ENCODE peak calls at places on chromosomes 13 and 19, in four cellular contexts. A, U, P and L are unnamed samples.

GRCh38 chr19:13172335-13173128 is 22.3 kb downstream of the IER2 start:
- DNase-seq in P (peak; percentile 58), A (peak; percentile 91), U (peak; percentile 83), L (peak; percentile 15)

GRCh38 chr13:100433475-100433874 is 155.1 kb downstream of the GGACT start:
- DNase-seq in P (no peak), U (no peak), A (no peak), L (no peak)

GRCh38 chr19:8458380-8458779 is 13.6 kb downstream of the HNRNPM start:
- DNase-seq in U (no peak), P (no peak), A (no peak), L (no peak)

GRCh38 chr13:93794197-93794885 is 567.7 kb downstream of the GPC6 start:
- DNase-seq in P (no peak), U (peak; percentile 42), A (no peak), L (no peak)

GRCh38 chr19:31505596-31505910 is 156.3 kb upstream of the TSHZ3 start:
- DNase-seq in A (no peak), P (no peak), U (no peak), L (no peak)

GRCh38 chr19:51808333-51808986 is 13.5 kb downstream of the FPR3 start:
- DNase-seq in P (no peak), U (no peak), A (peak; percentile 25), L (no peak)

GRCh38 chr19:8504171-8504570 is 1.7 kb upstream of the PRAM1 start:
- DNase-seq in P (peak; percentile 50), U (no peak), A (no peak), L (no peak)

GRCh38 chr19:36115453-36116343 is at the start of gene TBCB:
- DNase-seq in A (peak; percentile 56), P (peak; percentile 94), U (peak; percentile 28), L (no peak)

GRCh38 chr13:98721825-98722510 is 30.5 kb downstream of the SLC15A1 start:
- DNase-seq in P (no peak), U (no peak), A (no peak), L (no peak)

GRCh38 chr19:3803114-3803888 is 17.1 kb upstream of the MATK start:
- DNase-seq in P (no peak), A (no peak), U (no peak), L (no peak)

GRCh38 chr13:20045946-20046548 is 87.5 kb downstream of the ZMYM2 start:
- DNase-seq in A (no peak), P (no peak), U (no peak), L (no peak)

GRCh38 chr19:12872941-12873890 is 8.0 kb downstream of the DNASE2 start:
- DNase-seq in A (peak; percentile 64), P (peak; percentile 84), U (peak; percentile 37), L (peak; percentile 66)

GRCh38 chr13:109369357-109370052 is 416.9 kb downstream of the IRS2 start:
- DNase-seq in P (no peak), A (no peak), U (no peak), L (no peak)

GRCh38 chr13:29999492-30000372 is 149.3 kb upstream of the UBL3 start:
- DNase-seq in U (no peak), P (no peak), A (no peak), L (no peak)

GRCh38 chr19:50568321-50569022 is at the start of gene LRRC4B:
- DNase-seq in A (no peak), U (no peak), P (peak; percentile 76), L (peak; percentile 66)

GRCh38 chr13:102309110-102309509 is 92.7 kb downstream of the FGF14 start:
- DNase-seq in P (no peak), A (no peak), U (no peak), L (no peak)

GRCh38 chr13:37070145-37070695 is 10.7 kb upstream of the SUPT20H start:
- DNase-seq in A (no peak), P (no peak), U (no peak), L (no peak)

GRCh38 chr13:37072024-37072423 is 12.5 kb upstream of the SUPT20H start:
- DNase-seq in P (no peak), U (no peak), A (no peak), L (no peak)

GRCh38 chr13:37068962-37069361 is 9.5 kb upstream of the SUPT20H start:
- DNase-seq in U (peak; percentile 30), A (peak; percentile 4), P (no peak), L (no peak)

GRCh38 chr13:37069597-37070103 is 10.2 kb upstream of the SUPT20H start:
- DNase-seq in A (no peak), P (no peak), U (no peak), L (no peak)

DNA sequence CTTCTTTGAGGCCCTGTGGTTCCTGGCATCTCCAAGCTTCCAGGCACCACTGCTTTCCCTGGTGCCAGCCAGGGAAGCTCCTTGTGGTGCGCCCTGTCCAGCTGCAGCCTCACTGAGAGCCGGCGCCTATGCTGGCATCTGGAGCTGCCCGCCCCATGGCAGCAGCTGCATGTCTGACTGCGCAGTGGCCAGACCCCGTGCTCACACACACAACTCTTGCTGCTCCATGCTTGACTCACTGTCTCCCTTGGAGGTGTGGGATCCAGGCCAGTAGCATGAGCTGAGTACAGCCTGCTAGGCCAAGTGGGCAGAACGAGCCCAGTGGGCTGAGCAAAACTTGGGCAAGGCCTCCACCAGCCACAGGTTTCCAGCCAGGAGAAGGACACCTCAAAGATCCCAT is 11.5 kb upstream of the SUPT20H start:
- DNase-seq in A (no peak), P (no peak), U (peak; percentile 26), L (no peak)
- TF ChIP-seq BHLHE40 in A (no peak), P (no peak), U (no peak), L (no peak)

DNA sequence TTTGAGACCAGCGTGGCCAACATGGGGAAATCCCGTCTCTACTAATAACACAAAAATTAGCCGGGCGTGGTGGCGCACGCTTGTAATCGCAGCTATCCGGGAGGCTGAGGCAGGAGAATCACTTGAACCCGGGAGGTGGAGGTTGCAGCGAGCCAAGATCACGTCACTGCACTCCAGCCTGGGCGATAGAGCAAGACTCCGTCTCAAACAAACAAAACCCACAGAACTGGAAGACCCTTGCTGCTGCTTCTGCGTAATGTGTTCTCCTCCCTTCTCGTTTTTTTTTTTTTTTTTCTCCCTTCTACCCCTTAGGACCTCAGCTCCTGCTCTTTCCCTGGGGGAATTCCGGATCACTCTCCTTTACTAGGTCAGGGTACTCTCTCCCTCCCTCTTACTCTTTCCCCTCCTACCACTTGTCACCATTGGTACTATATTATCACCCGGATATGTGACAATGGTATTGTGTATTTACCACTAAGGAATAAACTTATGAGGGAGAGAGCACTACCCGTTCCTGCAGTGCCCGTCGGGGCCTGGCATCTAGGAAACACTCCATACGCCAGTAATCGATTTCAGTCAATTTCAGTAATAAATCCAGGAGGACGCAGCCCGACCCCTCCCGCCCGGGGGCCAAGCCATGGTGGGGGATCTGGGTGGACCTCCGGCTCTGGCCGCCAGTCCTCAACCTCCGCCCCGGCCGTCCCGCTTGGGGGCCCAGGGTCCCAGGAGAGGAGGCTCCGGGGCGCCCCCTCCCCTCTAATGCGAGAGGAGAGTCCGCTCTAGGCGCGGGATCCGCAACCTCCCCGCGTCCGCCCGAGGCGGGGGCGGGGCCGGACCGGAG is 423 bp upstream of the GARRE1 start:
- DNase-seq in P (no peak), U (peak; percentile 47), A (no peak), L (no peak)
- TF ChIP-seq BHLHE40 in P (no peak), U (no peak), A (no peak), L (no peak)

DNA sequence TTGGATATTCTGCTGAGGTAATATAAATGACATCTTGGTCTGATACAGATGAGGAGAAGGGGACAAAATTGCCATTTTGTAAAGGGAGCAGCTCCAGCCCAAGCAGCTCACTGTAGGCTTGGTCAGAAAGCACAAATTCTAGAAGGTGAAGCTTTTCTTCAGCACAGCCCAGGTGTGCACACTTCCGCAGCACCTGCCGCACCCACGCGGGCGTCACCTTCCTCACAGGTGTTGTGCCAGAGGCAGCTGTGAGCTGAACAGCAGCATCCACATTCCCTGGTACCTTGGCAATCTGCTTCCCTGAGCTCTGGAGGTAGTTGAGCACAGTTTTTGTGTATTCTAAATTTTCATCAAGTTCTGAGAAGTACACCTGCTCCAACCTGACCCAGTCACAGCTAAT is 79.0 kb downstream of the SACS start:
- DNase-seq in P (no peak), U (no peak), A (no peak), L (no peak)
- TF ChIP-seq BHLHE40 in P (no peak), U (no peak), A (no peak), L (no peak)

DNA sequence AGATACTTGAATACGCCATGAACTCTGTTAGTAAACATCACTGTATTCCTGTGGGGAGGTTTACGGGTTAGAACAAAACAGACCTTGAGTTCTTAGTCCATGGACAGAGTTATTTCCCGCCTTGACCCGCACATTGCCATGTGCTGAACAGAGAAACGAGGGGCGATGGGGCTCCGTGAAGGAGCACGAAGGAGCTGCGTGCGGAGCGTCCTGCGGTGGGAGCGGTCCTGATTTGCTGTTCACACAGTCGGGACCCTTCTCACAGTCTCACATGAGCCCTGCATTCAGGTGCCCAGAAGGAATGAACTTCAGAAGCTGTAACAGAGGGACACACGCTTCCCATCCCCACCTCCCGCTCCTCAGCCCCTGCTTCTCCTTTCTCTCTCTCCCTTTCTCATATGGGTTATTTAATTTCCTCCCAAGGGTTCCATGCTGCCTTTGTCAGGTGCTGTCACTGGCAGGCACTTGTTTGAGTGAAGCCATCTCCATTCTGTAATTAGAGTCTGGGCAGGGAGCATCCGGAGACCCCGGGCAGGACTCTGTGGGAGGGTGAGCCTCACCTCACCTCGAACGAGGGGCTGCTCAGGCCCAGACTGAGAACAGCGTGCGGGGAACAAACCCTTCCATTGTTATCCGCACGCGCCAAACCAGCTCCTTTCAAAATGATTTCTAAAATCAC is 76.9 kb downstream of the TEX29 start:
- DNase-seq in A (no peak), U (no peak), P (no peak), L (no peak)
- TF ChIP-seq BHLHE40 in A (no peak), U (no peak), P (no peak), L (no peak)

GRCh38 chr13:72537400-72537780 is 190.0 kb downstream of the MZT1 start:
- DNase-seq in U (no peak), A (no peak), P (no peak), L (no peak)
- TF ChIP-seq BHLHE40 in U (no peak), A (no peak), P (no peak), L (no peak)